ENCODE peak calls at places on chromosome 6, in four cellular contexts. A, H, I and Y are unnamed samples.

GRCh38 chr6:13924146-13924948 is 405 bp upstream of the RNF182 start:
- DNase-seq in A (peak), H (no peak), I (no peak), Y (peak)

GRCh38 chr6:5115168-5115567 is 30.0 kb downstream of the PPP1R3G start:
- DNase-seq in A (peak), H (peak), I (no peak), Y (no peak)

GRCh38 chr6:150352321-150353296 is 16.2 kb upstream of the IYD start:
- DNase-seq in A (peak), H (no peak), I (no peak), Y (peak)

GRCh38 chr6:3718407-3718806 is 33.1 kb downstream of the PXDC1 start:
- DNase-seq in A (no peak), H (no peak), I (no peak), Y (peak)

GRCh38 chr6:163825033-163825432 is 410.5 kb downstream of the QKI start:
- DNase-seq in A (no peak), H (no peak), I (no peak), Y (no peak)

GRCh38 chr6:33958208-33958862 is 154.5 kb upstream of the MLN start:
- DNase-seq in A (no peak), H (peak), I (no peak), Y (peak)

GRCh38 chr6:144530118-144530517 is 245.0 kb downstream of the UTRN start:
- DNase-seq in A (no peak), H (no peak), I (no peak), Y (no peak)

GRCh38 chr6:68238097-68238597 is 396.9 kb upstream of the ADGRB3 start:
- DNase-seq in A (no peak), H (no peak), I (no peak), Y (peak)

GRCh38 chr6:114200896-114201295 is 141.9 kb downstream of the HS3ST5 start:
- DNase-seq in A (no peak), H (peak), I (no peak), Y (no peak)

GRCh38 chr6:17847203-17847602 is 140.2 kb downstream of the KIF13A start:
- DNase-seq in A (no peak), H (no peak), I (no peak), Y (no peak)

GRCh38 chr6:157263881-157264397 is 59.4 kb downstream of the TMEM242 start:
- DNase-seq in A (no peak), H (no peak), I (no peak), Y (no peak)

GRCh38 chr6:130997061-130997753 is 65.8 kb downstream of the EPB41L2 start:
- DNase-seq in A (no peak), H (no peak), I (no peak), Y (no peak)

GRCh38 chr6:149271348-149272340 is 45.9 kb upstream of the TAB2 start:
- DNase-seq in A (no peak), H (no peak), I (peak), Y (no peak)

GRCh38 chr6:20170455-20171148 is 41.7 kb downstream of the MBOAT1 start:
- DNase-seq in A (no peak), H (no peak), I (no peak), Y (no peak)

GRCh38 chr6:20172842-20173456 is 39.3 kb downstream of the MBOAT1 start:
- DNase-seq in A (no peak), H (no peak), I (no peak), Y (no peak)

GRCh38 chr6:20166226-20166625 is 46.0 kb downstream of the MBOAT1 start:
- DNase-seq in A (no peak), H (no peak), I (no peak), Y (no peak)

GRCh38 chr6:20168668-20169633 is 43.3 kb downstream of the MBOAT1 start:
- DNase-seq in A (no peak), H (no peak), I (no peak), Y (no peak)

DNA sequence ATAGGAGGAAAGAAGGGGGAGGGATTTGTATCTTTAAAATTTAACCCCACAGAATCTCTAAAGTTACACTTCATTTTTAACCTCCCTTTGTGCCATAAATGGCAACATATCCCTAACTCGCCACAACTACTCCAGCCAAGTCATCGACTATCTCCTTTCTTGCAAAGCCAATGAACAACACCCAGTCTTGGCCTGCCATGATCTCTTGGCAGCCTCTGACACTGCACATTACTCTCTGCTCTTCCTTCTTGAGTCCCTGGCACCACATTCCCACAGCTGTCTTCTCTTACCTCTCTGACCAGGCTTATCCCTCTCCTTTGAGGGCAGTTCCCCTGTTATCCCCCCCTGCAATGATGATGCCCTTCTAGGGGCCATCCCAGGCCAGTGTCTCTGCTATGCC is 42.5 kb downstream of the MBOAT1 start:
- DNase-seq in A (no peak), H (no peak), I (no peak), Y (no peak)
- TF ChIP-seq CHD4 in A (no peak), H (no peak), I (no peak), Y (no peak)

DNA sequence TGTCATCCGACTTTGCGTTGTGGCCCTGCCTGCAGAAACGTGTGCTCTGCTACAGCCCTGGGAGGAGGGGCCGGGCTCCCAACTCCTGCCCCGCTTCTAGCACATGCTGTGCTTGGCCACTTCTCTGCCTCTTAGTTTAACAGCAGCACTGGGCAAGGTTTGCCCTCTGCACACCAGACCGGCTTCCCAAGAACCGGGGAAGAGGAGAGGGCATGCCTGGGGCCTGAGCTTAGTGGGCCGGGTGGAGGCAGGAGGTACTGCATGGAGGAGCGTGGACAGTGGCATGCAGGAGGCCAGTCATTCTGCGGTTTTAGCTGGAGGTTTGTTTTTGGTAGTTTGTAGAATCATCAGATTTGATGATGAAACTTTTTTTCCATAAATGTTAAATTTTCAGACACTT is 45.5 kb downstream of the CEP43 start:
- DNase-seq in A (no peak), H (no peak), I (no peak), Y (no peak)
- TF ChIP-seq CHD4 in A (no peak), H (no peak), I (no peak), Y (no peak)

GRCh38 chr6:161417712-161418457 is 144.0 kb upstream of the AGPAT4 start:
- DNase-seq in A (peak), H (no peak), I (no peak), Y (no peak)
- TF ChIP-seq CHD4 in A (no peak), H (no peak), I (no peak), Y (no peak)

GRCh38 chr6:28743271-28743789 is 180.5 kb downstream of the TRIM27 start:
- DNase-seq in A (peak), H (no peak), I (no peak), Y (peak)

GRCh38 chr6:28747083-28747630 is 176.6 kb downstream of the TRIM27 start:
- DNase-seq in A (no peak), H (no peak), I (no peak), Y (peak)

GRCh38 chr6:28738396-28738765 is 185.4 kb downstream of the TRIM27 start:
- DNase-seq in A (no peak), H (no peak), I (no peak), Y (peak)

GRCh38 chr6:28741363-28741762 is 182.4 kb downstream of the TRIM27 start:
- DNase-seq in A (no peak), H (no peak), I (no peak), Y (no peak)

GRCh38 chr6:28742668-28743270 is 181.0 kb downstream of the TRIM27 start:
- DNase-seq in A (peak), H (peak), I (no peak), Y (peak)
- TF ChIP-seq CHD4 in A (no peak), H (no peak), I (no peak), Y (no peak)

GRCh38 chr6:609905-610304 is 47.0 kb downstream of the HUS1B start:
- DNase-seq in A (no peak), H (no peak), I (no peak), Y (no peak)

GRCh38 chr6:606829-607379 is 50.0 kb downstream of the HUS1B start:
- DNase-seq in A (no peak), H (no peak), I (no peak), Y (peak)

GRCh38 chr6:613981-614380 is 42.9 kb downstream of the HUS1B start:
- DNase-seq in A (no peak), H (no peak), I (no peak), Y (no peak)

GRCh38 chr6:610882-611281 is 46.0 kb downstream of the HUS1B start:
- DNase-seq in A (no peak), H (no peak), I (no peak), Y (no peak)
- TF ChIP-seq CHD4 in A (no peak), H (no peak), I (no peak), Y (no peak)

GRCh38 chr6:169938262-169938701 is 186.9 kb downstream of the ERMARD start:
- DNase-seq in A (no peak), H (no peak), I (no peak), Y (no peak)
- TF ChIP-seq CHD4 in A (no peak), H (no peak), I (no peak), Y (no peak)

DNA sequence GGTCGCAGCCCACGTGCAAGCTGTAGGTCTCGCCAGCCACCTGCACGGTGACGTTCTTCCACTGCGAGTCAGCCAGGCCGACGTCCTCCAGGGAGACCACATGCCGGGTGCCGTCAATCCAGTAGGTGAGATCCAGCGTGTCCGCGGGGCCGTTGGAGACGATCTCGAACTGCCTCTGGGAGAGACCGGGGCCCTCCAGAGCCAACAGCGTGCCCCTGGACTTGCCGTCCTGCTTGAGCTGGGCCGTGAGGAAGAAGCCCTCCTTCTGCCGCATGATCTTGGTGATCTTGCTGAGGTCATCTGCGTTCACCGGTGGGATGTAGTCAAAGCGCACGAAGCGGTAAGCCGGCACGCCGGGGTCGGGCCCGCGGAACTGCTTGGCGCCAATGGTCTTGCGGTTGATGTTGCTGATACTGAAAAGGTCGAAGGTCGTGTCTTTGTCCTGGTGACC is 5.1 kb downstream of the THBS2 start:
- DNase-seq in A (no peak), H (no peak), I (no peak), Y (no peak)
- TF ChIP-seq CHD4 in A (no peak), H (no peak), I (no peak), Y (no peak)